ENCODE peak calls at places on chromosomes 4 and X, in seven cellular contexts. H, K, E, X, R, L and U are unnamed samples. For H3K4me1 and H3K36me3, the result is how much of the 10 kb centered on the place peaks cover.

GRCh38 chr4:151537726-151538125 is 128.8 kb downstream of the FHIP1A start:
- DNase-seq in H (peak), K (no peak), E (no peak), X (no peak), R (no peak), L (no peak), U (no peak)

GRCh38 chrX:124223524-124223923 is 108.9 kb upstream of the TEX13D start:
- DNase-seq in H (no peak), K (no peak), E (no peak), X (no peak), R (peak), L (no peak), U (no peak)

GRCh38 chr4:150242820-150243458 is 164.7 kb downstream of the DCLK2 start:
- DNase-seq in H (no peak), K (no peak), E (no peak), X (no peak), R (peak), L (peak), U (no peak)

GRCh38 chr4:179671609-179672008 is 2229.4 kb upstream of the AGA start:
- DNase-seq in H (peak), K (no peak), E (no peak), X (no peak), R (no peak), L (no peak), U (no peak)

GRCh38 chr4:73917081-73917501 is 47.9 kb downstream of the CXCL1 start:
- DNase-seq in H (peak), K (no peak), E (no peak), X (no peak), R (no peak), L (no peak), U (no peak)

GRCh38 chr4:152245706-152246105 is 290.2 kb downstream of the FBXW7 start:
- DNase-seq in H (peak), K (no peak), E (no peak), X (no peak), R (no peak), L (no peak), U (no peak)

GRCh38 chr4:101411926-101412325 is 64.6 kb upstream of the PPP3CA start:
- DNase-seq in H (no peak), K (no peak), E (no peak), X (no peak), R (no peak), L (no peak), U (no peak)

GRCh38 chrX:153463031-153463430 is 7.3 kb downstream of the HAUS7 start:
- DNase-seq in H (no peak), K (no peak), E (no peak), X (no peak), R (no peak), L (no peak), U (no peak)

GRCh38 chrX:4579480-4579879 is 866.0 kb upstream of the PRKX start:
- DNase-seq in H (no peak), K (no peak), E (no peak), X (no peak), R (no peak), L (no peak), U (no peak)

GRCh38 chr4:186726440-186727148 is 2.9 kb upstream of the FAT1 start:
- DNase-seq in H (peak), K (peak), E (no peak), X (peak), R (no peak), L (no peak), U (peak)

GRCh38 chr4:134777626-134778025 is 576.0 kb upstream of the PABPC4L start:
- DNase-seq in H (peak), K (no peak), E (no peak), X (no peak), R (no peak), L (no peak), U (peak)

GRCh38 chr4:78732332-78733104 is 43.6 kb upstream of the BMP2K start:
- DNase-seq in H (no peak), K (no peak), E (no peak), X (no peak), R (no peak), L (no peak), U (no peak)

GRCh38 chr4:187085339-187085738 is 361.7 kb upstream of the FAT1 start:
- DNase-seq in H (no peak), K (no peak), E (no peak), X (no peak), R (no peak), L (no peak), U (no peak)

GRCh38 chr4:119746951-119747350 is 118.3 kb upstream of the PDE5A start:
- DNase-seq in H (peak), K (no peak), E (no peak), X (no peak), R (no peak), L (no peak), U (no peak)

GRCh38 chrX:1598021-1598875 is 6.8 kb downstream of the AKAP17A start:
- DNase-seq in H (no peak), K (no peak), E (no peak), X (no peak), R (no peak), L (peak), U (no peak)

GRCh38 chr4:73067971-73068394 is 1.5 kb downstream of the COX18 start:
- DNase-seq in H (peak), K (no peak), E (no peak), X (no peak), R (peak), L (no peak), U (no peak)

GRCh38 chr4:89598602-89599001 is 238.4 kb downstream of the SNCA start:
- DNase-seq in H (peak), K (no peak), E (no peak), X (no peak), R (peak), L (no peak), U (no peak)

GRCh38 chr4:15562114-15562513 is 92.4 kb downstream of the CC2D2A start:
- DNase-seq in H (peak), K (no peak), E (no peak), X (no peak), R (no peak), L (no peak), U (no peak)

GRCh38 chrX:69016220-69016941 is 148.9 kb downstream of the PJA1 start:
- DNase-seq in H (no peak), K (no peak), E (peak), X (no peak), R (no peak), L (no peak), U (no peak)

GRCh38 chrX:142036111-142036510 is 132.4 kb downstream of the MAGEC1 start:
- DNase-seq in H (peak), K (no peak), E (no peak), X (no peak), R (no peak), L (no peak), U (no peak)

GRCh38 chr4:57147335-57148060 is 37.3 kb upstream of the IGFBP7 start:
- DNase-seq in H (peak), K (no peak), E (no peak), X (no peak), R (no peak), L (no peak), U (no peak)

GRCh38 chr4:26141916-26142638 is 178.7 kb upstream of the RBPJ start:
- DNase-seq in H (peak), K (no peak), E (peak), X (peak), R (peak), L (peak), U (no peak)

GRCh38 chrX:154019633-154020499 is at the start of gene IRAK1:
- DNase-seq in H (peak), K (peak), E (no peak), X (peak), R (peak), L (no peak), U (peak)

GRCh38 chr4:59583845-59584568 is 1616.1 kb upstream of the ADGRL3 start:
- DNase-seq in H (no peak), K (no peak), E (no peak), X (no peak), R (no peak), L (no peak), U (no peak)

GRCh38 chr4:189835505-189835904 is 105.2 kb upstream of the FRG1 start:
- DNase-seq in H (no peak), K (no peak), E (no peak), X (no peak), R (no peak), L (no peak), U (no peak)

GRCh38 chr4:121696641-121697461 is at the start of gene ANXA5:
- DNase-seq in H (peak), K (peak), E (peak), X (peak), R (peak), L (peak), U (peak)

GRCh38 chrX:108304210-108304609 is 134.0 kb downstream of the COL4A6 start:
- DNase-seq in H (peak), K (no peak), E (no peak), X (no peak), R (peak), L (no peak), U (no peak)

GRCh38 chr4:148961526-148961925 is 519.3 kb upstream of the NR3C2 start:
- DNase-seq in H (no peak), K (no peak), E (no peak), X (no peak), R (no peak), L (no peak), U (no peak)

GRCh38 chrX:49155900-49156837 is 6.4 kb upstream of the MAGIX start:
- DNase-seq in H (peak), K (peak), E (peak), X (peak), R (peak), L (peak), U (peak)

GRCh38 chr4:103067841-103068547 is 8.6 kb downstream of the SLC9B2 start:
- DNase-seq in H (peak), K (no peak), E (no peak), X (no peak), R (no peak), L (no peak), U (no peak)

GRCh38 chr4:87521757-87522374 is 7.3 kb downstream of the SPARCL1 start:
- DNase-seq in H (peak), K (no peak), E (no peak), X (no peak), R (no peak), L (no peak), U (no peak)

GRCh38 chr4:23483320-23483958 is 406.4 kb downstream of the PPARGC1A start:
- DNase-seq in H (no peak), K (no peak), E (no peak), X (no peak), R (no peak), L (no peak), U (no peak)

GRCh38 chrX:50988649-50989048 is 78.1 kb downstream of the BMP15 start:
- DNase-seq in H (peak), K (peak), E (no peak), X (no peak), R (peak), L (peak), U (no peak)

GRCh38 chrX:9476810-9477575 is 12.1 kb downstream of the TBL1X start:
- DNase-seq in H (no peak), K (no peak), E (no peak), X (no peak), R (no peak), L (no peak), U (no peak)

DNA sequence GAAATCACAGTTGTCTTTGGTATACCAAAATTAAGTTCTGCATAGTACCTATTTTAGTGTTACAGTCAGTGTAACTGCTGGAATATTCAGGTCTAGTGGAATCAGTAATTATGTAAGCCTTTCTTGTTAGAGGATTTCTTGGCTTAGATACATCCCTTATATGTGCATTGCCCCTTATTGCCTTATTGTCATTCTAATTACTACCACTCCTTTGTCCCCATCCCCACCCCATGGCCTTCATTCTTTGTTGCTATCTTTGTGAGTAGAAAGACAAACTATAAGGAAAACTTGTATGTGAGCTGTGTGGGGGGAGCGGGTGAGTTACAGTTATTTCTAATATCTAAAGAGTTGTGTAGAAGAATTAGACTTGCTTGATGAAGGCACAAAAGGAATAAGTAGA is 36.9 kb upstream of the RPA4 start:
- DNase-seq in H (no peak), K (no peak), E (no peak), X (no peak), R (no peak), L (no peak), U (no peak)
- H3K4me3 ChIP-seq in H (no peak), K (no peak), E (no peak), X (no peak), R (no peak), L (no peak), U (no peak)

GRCh38 chr4:169253087-169253675 is 17.6 kb downstream of the SH3RF1 start:
- DNase-seq in H (peak), K (no peak), E (no peak), X (no peak), R (no peak), L (no peak), U (no peak)
- H3K4me1 ChIP-seq in H (under half), K (under half), E (under half), X (half or more), R (under half), L (half or more), U (half or more)

GRCh38 chr4:42646013-42646784 is 10.7 kb downstream of the ATP8A1 start:
- DNase-seq in H (no peak), K (no peak), E (no peak), X (no peak), R (no peak), L (no peak), U (no peak)

GRCh38 chr4:42654606-42655005 is 2.3 kb downstream of the ATP8A1 start:
- DNase-seq in H (peak), K (no peak), E (peak), X (peak), R (peak), L (peak), U (no peak)

GRCh38 chr4:42646999-42647541 is 9.8 kb downstream of the ATP8A1 start:
- DNase-seq in H (no peak), K (no peak), E (no peak), X (no peak), R (no peak), L (no peak), U (no peak)

GRCh38 chr4:42653606-42654560 is 3.0 kb downstream of the ATP8A1 start:
- DNase-seq in H (peak), K (no peak), E (no peak), X (no peak), R (no peak), L (peak), U (no peak)

DNA sequence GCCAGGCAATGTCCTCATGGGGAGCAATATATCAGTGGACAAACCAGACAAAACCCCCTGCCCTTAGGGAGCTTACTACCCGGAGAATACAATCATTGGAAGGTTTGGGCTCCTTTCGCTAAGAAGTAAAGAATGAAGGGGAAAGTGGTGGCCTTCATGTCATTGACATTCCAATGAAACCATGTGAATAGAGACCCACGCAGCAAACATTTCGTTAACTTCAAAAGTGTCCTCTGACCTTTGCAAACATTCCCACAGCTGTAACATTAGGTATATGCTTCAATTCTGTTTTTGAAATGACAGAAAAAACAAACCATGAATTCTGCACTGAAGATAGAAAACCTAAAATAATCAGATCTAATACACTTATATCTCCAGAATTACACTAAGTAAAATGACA is 7.0 kb downstream of the ATP8A1 start:
- DNase-seq in H (no peak), K (no peak), E (no peak), X (no peak), R (no peak), L (no peak), U (no peak)
- H3K36me3 ChIP-seq in H (under half), K (under half), E (under half), X (under half), R (under half), L (under half), U (under half)

GRCh38 chr4:173505924-173506779 is 23.9 kb downstream of the HAND2 start:
- DNase-seq in H (no peak), K (peak), E (peak), X (peak), R (peak), L (peak), U (peak)

GRCh38 chr4:173506780-173507211 is 23.2 kb downstream of the HAND2 start:
- DNase-seq in H (no peak), K (no peak), E (peak), X (no peak), R (no peak), L (no peak), U (no peak)

GRCh38 chr4:173507471-173508385 is 22.3 kb downstream of the HAND2 start:
- DNase-seq in H (no peak), K (no peak), E (peak), X (peak), R (no peak), L (no peak), U (no peak)

GRCh38 chr4:173509031-173510001 is 20.7 kb downstream of the HAND2 start:
- DNase-seq in H (peak), K (peak), E (peak), X (no peak), R (peak), L (peak), U (no peak)

GRCh38 chr4:173508386-173509002 is 21.5 kb downstream of the HAND2 start:
- DNase-seq in H (no peak), K (no peak), E (peak), X (peak), R (no peak), L (peak), U (no peak)
- H3K4me3 ChIP-seq in H (no peak), K (peak), E (peak), X (peak), R (peak), L (no peak), U (no peak)

GRCh38 chrX:13162772-13163171 is 118.4 kb upstream of the FAM9C start:
- DNase-seq in H (no peak), K (no peak), E (no peak), X (no peak), R (no peak), L (no peak), U (no peak)
- H3K4me1 ChIP-seq in H (under half), K (under half), E (under half), X (under half), R (under half), L (under half), U (under half)

DNA sequence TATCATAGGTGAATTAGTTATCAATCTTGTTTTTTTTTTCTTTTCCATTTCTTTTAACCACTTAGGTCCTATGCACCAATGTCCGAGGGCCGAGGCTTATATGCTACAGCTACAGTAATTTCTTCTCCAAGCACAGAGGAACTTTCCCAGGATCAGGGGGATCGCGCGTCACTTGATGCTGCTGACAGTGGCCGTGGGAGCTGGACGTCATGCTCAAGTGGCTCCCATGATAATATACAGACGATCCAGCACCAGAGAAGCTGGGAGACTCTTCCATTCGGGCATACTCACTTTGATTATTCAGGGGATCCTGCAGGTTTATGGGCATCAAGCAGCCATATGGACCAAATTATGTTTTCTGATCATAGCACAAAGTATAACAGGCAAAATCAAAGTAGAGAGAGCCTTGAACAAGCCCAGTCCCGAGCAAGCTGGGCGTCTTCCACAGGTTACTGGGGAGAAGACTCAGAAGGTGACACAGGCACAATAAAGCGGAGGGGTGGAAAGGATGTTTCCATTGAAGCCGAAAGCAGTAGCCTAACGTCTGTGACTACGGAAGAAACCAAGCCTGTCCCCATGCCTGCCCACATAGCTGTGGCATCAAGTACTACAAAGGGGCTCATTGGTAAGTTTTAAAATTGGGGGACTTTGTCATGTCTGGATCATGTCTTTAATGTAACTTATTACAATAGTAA is 250.7 kb downstream of the RAPGEF2 start:
- DNase-seq in H (no peak), K (no peak), E (no peak), X (no peak), R (no peak), L (no peak), U (no peak)
- H3K36me3 ChIP-seq in H (under half), K (under half), E (half or more), X (half or more), R (under half), L (half or more), U (under half)

DNA sequence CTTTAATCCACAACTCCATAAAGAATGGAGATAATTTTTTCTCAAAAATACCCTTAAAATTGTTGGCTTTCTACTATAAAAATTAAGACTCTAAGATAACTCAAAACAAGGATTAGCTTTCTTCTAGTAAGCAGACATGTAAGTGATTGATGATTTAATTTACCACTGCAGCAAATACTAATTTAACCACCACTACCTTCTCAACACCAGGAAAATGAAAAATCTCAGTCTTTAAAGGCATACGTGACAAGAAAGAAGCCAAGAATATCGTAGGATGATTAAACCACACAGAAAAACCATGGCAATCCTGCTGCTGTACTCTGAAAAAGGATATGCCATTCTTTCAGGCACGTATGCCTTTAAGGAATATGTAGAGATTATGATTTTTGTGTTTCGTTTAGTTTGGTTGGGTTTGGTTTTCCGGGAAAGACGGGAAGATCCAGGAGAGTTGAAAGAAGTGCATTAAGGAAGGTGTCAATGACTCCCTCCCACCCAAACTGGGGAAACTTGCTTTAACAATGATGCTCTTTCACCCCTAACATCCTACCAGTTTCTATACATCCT is 881 bp downstream of the LRCH2 start:
- DNase-seq in H (no peak), K (no peak), E (no peak), X (no peak), R (no peak), L (no peak), U (no peak)
- H3K4me3 ChIP-seq in H (peak), K (peak), E (peak), X (peak), R (no peak), L (peak), U (no peak)